ENCODE peak calls at places on chromosomes 4 and X, in six cellular contexts. B, V, U, S, P and D are unnamed samples.

GRCh38 chr4:117134386-117134785 is 49.0 kb upstream of the TRAM1L1 start:
- DNase-seq in B (peak; percentile 70), V (peak; percentile 69), U (no peak), S (peak; percentile 65), P (no peak), D (peak; percentile 39)

GRCh38 chrX:38639730-38640129 is 78.4 kb downstream of the TSPAN7 start:
- DNase-seq in B (no peak), V (no peak), U (no peak), S (no peak), P (no peak), D (no peak)

GRCh38 chrX:136387951-136388502 is 87.3 kb downstream of the ADGRG4 start:
- DNase-seq in B (no peak), V (no peak), U (no peak), S (no peak), P (no peak), D (no peak)

GRCh38 chr4:118682928-118683327 is 2.3 kb upstream of the METTL14 start:
- DNase-seq in B (no peak), V (peak; percentile 45), U (no peak), S (peak; percentile 24), P (no peak), D (no peak)

GRCh38 chr4:5772528-5773270 is 61.7 kb downstream of the EVC start:
- DNase-seq in B (no peak), V (no peak), U (no peak), S (no peak), P (no peak), D (no peak)

GRCh38 chr4:21413807-21414370 is 534.7 kb downstream of the KCNIP4 start:
- DNase-seq in B (no peak), V (no peak), U (no peak), S (peak; percentile 30), P (no peak), D (no peak)

GRCh38 chrX:129433461-129433860 is 89.8 kb downstream of the SMARCA1 start:
- DNase-seq in B (no peak), V (no peak), U (no peak), S (no peak), P (no peak), D (no peak)

GRCh38 chrX:142204522-142205433 is at the start of gene MAGEC2:
- DNase-seq in B (no peak), V (no peak), U (no peak), S (no peak), P (no peak), D (no peak)

GRCh38 chr4:4488405-4489404 is 53.1 kb downstream of the STX18 start:
- DNase-seq in B (peak; percentile 80), V (peak; percentile 76), U (peak; percentile 17), S (peak; percentile 83), P (peak; percentile 78), D (no peak)

GRCh38 chrX:110123331-110123782 is 120.4 kb downstream of the TMEM164 start:
- DNase-seq in B (no peak), V (no peak), U (no peak), S (no peak), P (no peak), D (no peak)

GRCh38 chrX:13418126-13419091 is 98.6 kb upstream of the ATXN3L start:
- DNase-seq in B (no peak), V (peak; percentile 45), U (no peak), S (no peak), P (no peak), D (no peak)

GRCh38 chr4:118113220-118113619 is 78.9 kb downstream of the NDST3 start:
- DNase-seq in B (no peak), V (no peak), U (no peak), S (peak; percentile 64), P (no peak), D (no peak)

GRCh38 chr4:137632842-137633241 is 100.5 kb upstream of the PCDH18 start:
- DNase-seq in B (no peak), V (no peak), U (no peak), S (no peak), P (no peak), D (no peak)

GRCh38 chr4:100780126-100780525 is 262.3 kb upstream of the EMCN start:
- DNase-seq in B (no peak), V (peak; percentile 15), U (no peak), S (no peak), P (no peak), D (no peak)

GRCh38 chrX:15973299-15973698 is 118.7 kb upstream of the AP1S2 start:
- DNase-seq in B (no peak), V (peak; percentile 66), U (peak; percentile 1), S (peak; percentile 62), P (no peak), D (no peak)

GRCh38 chr4:124948976-124949597 is 236.6 kb upstream of the ANKRD50 start:
- DNase-seq in B (no peak), V (peak; percentile 39), U (no peak), S (peak; percentile 79), P (peak; percentile 25), D (no peak)

GRCh38 chr4:16329132-16329796 is 103.0 kb upstream of the TAPT1 start:
- DNase-seq in B (no peak), V (no peak), U (no peak), S (no peak), P (no peak), D (no peak)

GRCh38 chr4:95556460-95556859 is 7.7 kb upstream of the UNC5C start:
- DNase-seq in B (no peak), V (no peak), U (no peak), S (no peak), P (no peak), D (no peak)

GRCh38 chr4:159229164-159229563 is 126.3 kb downstream of the RAPGEF2 start:
- DNase-seq in B (no peak), V (no peak), U (no peak), S (no peak), P (no peak), D (no peak)

GRCh38 chr4:169619518-169619957 is 840 bp upstream of the CLCN3 start:
- DNase-seq in B (no peak), V (peak; percentile 72), U (peak; percentile 71), S (peak; percentile 85), P (peak; percentile 67), D (no peak)

GRCh38 chrX:154398668-154399526 is 720 bp downstream of the RPL10 start:
- DNase-seq in B (peak; percentile 48), V (peak; percentile 72), U (peak; percentile 63), S (peak; percentile 81), P (peak; percentile 89), D (no peak)

GRCh38 chr4:2259541-2260267 is 2.2 kb downstream of the MXD4 start:
- DNase-seq in B (no peak), V (no peak), U (no peak), S (no peak), P (peak; percentile 21), D (no peak)

GRCh38 chr4:138560448-138560847 is 318.3 kb upstream of the SLC7A11 start:
- DNase-seq in B (no peak), V (no peak), U (no peak), S (no peak), P (no peak), D (no peak)

DNA sequence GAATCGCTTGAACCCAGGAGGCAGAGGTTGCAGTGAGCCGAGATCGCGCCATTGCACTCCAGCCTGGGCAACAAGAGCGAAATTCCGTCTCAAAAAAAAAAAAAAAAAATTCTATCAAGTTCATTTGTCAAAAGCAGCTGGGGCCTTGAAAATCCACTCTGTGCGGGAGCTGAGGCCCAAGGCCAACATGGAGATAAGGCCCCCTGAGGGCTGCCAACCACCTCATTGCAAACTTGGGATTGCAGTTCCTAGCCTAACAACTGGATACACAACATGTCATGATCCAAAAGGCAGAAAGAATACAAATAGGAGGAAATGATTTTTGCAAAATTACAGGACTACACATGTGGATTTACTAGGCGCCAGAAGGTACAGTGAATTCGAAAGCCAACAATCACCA is 22.5 kb upstream of the PRDX4 start:
- DNase-seq in B (no peak), V (no peak), U (no peak), S (no peak), P (no peak), D (no peak)
- H3K27ac ChIP-seq in B (no peak overlapping the region), V (no peak overlapping the region), U (no peak overlapping the region), S (no peak overlapping the region), P (no peak overlapping the region), D (no peak overlapping the region)

GRCh38 chr4:87025614-87026041 is 90.8 kb downstream of the AFF1 start:
- DNase-seq in B (no peak), V (no peak), U (no peak), S (no peak), P (no peak), D (no peak)
- H3K27ac ChIP-seq in B (no peak overlapping the region), V (no peak overlapping the region), U (no peak overlapping the region), S (no peak overlapping the region), P (peak overlapping the region; percentile 21), D (no peak overlapping the region)

GRCh38 chr4:74364649-74365491 is at the start of gene EREG:
- DNase-seq in B (no peak), V (no peak), U (no peak), S (no peak), P (no peak), D (no peak)
- H3K27ac ChIP-seq in B (no peak within 1 kb of the TSS), V (no peak within 1 kb of the TSS), U (no peak within 1 kb of the TSS), S (no peak within 1 kb of the TSS), P (no peak within 1 kb of the TSS), D (peak within 1 kb of the TSS; percentile 95)

DNA sequence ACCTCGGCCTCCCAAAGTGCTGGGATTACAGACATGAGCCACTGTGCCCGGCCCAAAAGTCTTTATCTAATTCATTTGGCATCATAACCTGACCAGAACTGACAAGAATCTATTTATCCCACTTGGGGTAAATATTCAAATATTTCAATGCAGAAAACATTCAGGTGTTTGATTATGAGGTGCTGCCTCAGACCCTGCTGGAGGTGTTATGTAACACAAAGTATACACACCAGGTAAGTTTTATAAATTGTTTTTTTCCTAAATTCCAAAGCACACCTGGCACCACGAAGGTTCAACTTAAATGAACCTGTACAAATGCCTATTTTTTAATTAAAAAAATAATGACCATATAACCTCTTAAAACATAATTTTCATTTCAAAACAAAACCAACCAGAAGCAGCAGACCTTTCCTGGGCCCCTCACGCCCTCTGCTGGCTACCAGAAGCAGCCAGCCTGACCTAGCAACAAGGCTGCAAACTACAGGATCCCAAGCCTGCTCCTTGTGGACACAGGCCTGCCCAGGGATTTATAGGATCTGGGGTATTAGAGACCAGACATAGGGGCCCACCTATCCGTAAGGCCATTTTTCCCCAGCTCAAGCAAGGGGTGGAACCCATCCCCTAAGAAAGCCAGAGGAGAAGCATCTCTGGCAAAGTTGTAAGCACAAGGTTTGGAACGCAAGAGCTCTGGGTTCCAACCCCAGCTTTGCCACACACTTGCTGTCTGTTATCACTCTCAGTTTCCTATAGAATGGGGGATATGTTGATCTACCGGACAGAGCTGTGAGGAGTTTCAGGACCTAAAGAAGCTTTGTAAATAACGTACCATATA is 11.7 kb downstream of the OTUD5 start:
- DNase-seq in B (no peak), V (peak; percentile 53), U (peak; percentile 37), S (peak; percentile 58), P (peak; percentile 58), D (no peak)
- H3K27ac ChIP-seq in B (no peak overlapping the region), V (no peak overlapping the region), U (no peak overlapping the region), S (peak overlapping the region; percentile 90), P (no peak overlapping the region), D (no peak overlapping the region)

GRCh38 chrX:49185062-49185394 is 1.1 kb downstream of the PRICKLE3 start:
- DNase-seq in B (no peak), V (no peak), U (no peak), S (no peak), P (no peak), D (no peak)
- H3K27ac ChIP-seq in B (no peak overlapping the region), V (peak overlapping the region; percentile 66), U (no peak overlapping the region), S (no peak overlapping the region), P (peak overlapping the region; percentile 86), D (peak overlapping the region; percentile 80)